ENCODE peak calls at places on chromosomes 16 and 17, in six cellular contexts. One of them, this sample, is unnamed.

GRCh38 chr17:28256370-28256769 is 62.6 kb upstream of the TMEM97 start:
- DNase-seq in AG04450: no peak
- DNase-seq in HL-60: no peak
- DNase-seq in endothelial cell: no peak
- DNase-seq in coronary artery: no peak
- DNase-seq in astrocyte: no peak
- DNase-seq in this sample: no peak

GRCh38 chr17:44807093-44807816 is 22.8 kb downstream of the GJC1 start:
- DNase-seq in HL-60: no peak
- DNase-seq in coronary artery: no peak
- DNase-seq in endothelial cell: no peak
- DNase-seq in astrocyte: no peak
- DNase-seq in AG04450: no peak
- DNase-seq in this sample: no peak

GRCh38 chr16:10878644-10879498 is 1.9 kb downstream of the CIITA start:
- DNase-seq in coronary artery: no peak
- DNase-seq in HL-60: no peak
- DNase-seq in endothelial cell: peak; percentile 18
- DNase-seq in AG04450: no peak
- DNase-seq in astrocyte: no peak
- DNase-seq in this sample: no peak

GRCh38 chr17:27760069-27760885 is 40.1 kb downstream of the NOS2 start:
- DNase-seq in astrocyte: no peak
- DNase-seq in coronary artery: no peak
- DNase-seq in HL-60: peak; percentile 8
- DNase-seq in endothelial cell: peak; percentile 80
- DNase-seq in AG04450: no peak
- DNase-seq in this sample: peak; percentile 16

GRCh38 chr17:35790826-35791225 is 4.6 kb downstream of the MMP28 start:
- DNase-seq in endothelial cell: no peak
- DNase-seq in AG04450: no peak
- DNase-seq in HL-60: no peak
- DNase-seq in astrocyte: no peak
- DNase-seq in coronary artery: no peak
- DNase-seq in this sample: no peak

GRCh38 chr16:73298562-73298961 is 250.6 kb upstream of the ZFHX3 start:
- DNase-seq in AG04450: peak; percentile 20
- DNase-seq in astrocyte: peak; percentile 22
- DNase-seq in endothelial cell: no peak
- DNase-seq in coronary artery: no peak
- DNase-seq in HL-60: no peak
- DNase-seq in this sample: peak; percentile 14

GRCh38 chr16:17828012-17828411 is 357.3 kb upstream of the XYLT1 start:
- DNase-seq in coronary artery: no peak
- DNase-seq in HL-60: no peak
- DNase-seq in astrocyte: peak; percentile 92
- DNase-seq in endothelial cell: no peak
- DNase-seq in AG04450: no peak
- DNase-seq in this sample: peak; percentile 84

GRCh38 chr16:24685539-24686432 is 43.7 kb upstream of the TNRC6A start:
- DNase-seq in coronary artery: peak; percentile 86
- DNase-seq in HL-60: no peak
- DNase-seq in astrocyte: peak; percentile 80
- DNase-seq in AG04450: no peak
- DNase-seq in endothelial cell: peak; percentile 77
- DNase-seq in this sample: peak; percentile 73

GRCh38 chr17:66393038-66393437 is 90.6 kb downstream of the PRKCA start:
- DNase-seq in coronary artery: no peak
- DNase-seq in endothelial cell: no peak
- DNase-seq in HL-60: no peak
- DNase-seq in astrocyte: no peak
- DNase-seq in AG04450: no peak
- DNase-seq in this sample: no peak

GRCh38 chr16:59021751-59022150 is 287.6 kb upstream of the GOT2 start:
- DNase-seq in HL-60: no peak
- DNase-seq in AG04450: no peak
- DNase-seq in astrocyte: peak; percentile 18
- DNase-seq in endothelial cell: no peak
- DNase-seq in coronary artery: no peak
- DNase-seq in this sample: peak; percentile 35

GRCh38 chr17:50064253-50064991 is 8.5 kb downstream of the ITGA3 start:
- DNase-seq in endothelial cell: no peak
- DNase-seq in astrocyte: peak; percentile 94
- DNase-seq in AG04450: peak; percentile 85
- DNase-seq in HL-60: no peak
- DNase-seq in coronary artery: peak; percentile 91
- DNase-seq in this sample: peak; percentile 97

GRCh38 chr16:23509441-23509754 is 896 bp downstream of the GGA2 start:
- DNase-seq in astrocyte: no peak
- DNase-seq in endothelial cell: no peak
- DNase-seq in HL-60: no peak
- DNase-seq in coronary artery: no peak
- DNase-seq in AG04450: no peak
- DNase-seq in this sample: no peak

GRCh38 chr16:86283944-86284343 is 226.4 kb upstream of the FOXF1 start:
- DNase-seq in HL-60: no peak
- DNase-seq in AG04450: no peak
- DNase-seq in coronary artery: no peak
- DNase-seq in endothelial cell: no peak
- DNase-seq in astrocyte: no peak
- DNase-seq in this sample: no peak

GRCh38 chr17:42748202-42748905 is 3.5 kb upstream of the EZH1 start:
- DNase-seq in AG04450: no peak
- DNase-seq in astrocyte: no peak
- DNase-seq in endothelial cell: no peak
- DNase-seq in coronary artery: no peak
- DNase-seq in HL-60: no peak
- DNase-seq in this sample: no peak

GRCh38 chr17:9298776-9299295 is 276.8 kb downstream of the STX8 start:
- DNase-seq in astrocyte: no peak
- DNase-seq in HL-60: no peak
- DNase-seq in endothelial cell: no peak
- DNase-seq in coronary artery: no peak
- DNase-seq in AG04450: no peak
- DNase-seq in this sample: no peak

GRCh38 chr16:63289834-63290460 is 1253.7 kb upstream of the CDH8 start:
- DNase-seq in astrocyte: no peak
- DNase-seq in HL-60: peak; percentile 6
- DNase-seq in AG04450: no peak
- DNase-seq in endothelial cell: peak; percentile 60
- DNase-seq in coronary artery: no peak
- DNase-seq in this sample: no peak

GRCh38 chr17:36657763-36658490 is 56.5 kb downstream of the MRM1 start:
- DNase-seq in endothelial cell: peak; percentile 26
- DNase-seq in AG04450: no peak
- DNase-seq in astrocyte: no peak
- DNase-seq in HL-60: no peak
- DNase-seq in coronary artery: no peak
- DNase-seq in this sample: no peak

GRCh38 chr16:75304521-75305363 is 53.3 kb upstream of the BCAR1 start:
- DNase-seq in HL-60: no peak
- DNase-seq in AG04450: no peak
- DNase-seq in coronary artery: no peak
- DNase-seq in endothelial cell: no peak
- DNase-seq in astrocyte: peak; percentile 96
- DNase-seq in this sample: peak; percentile 95

GRCh38 chr17:41910701-41911391 is 7.9 kb downstream of the ACLY start:
- DNase-seq in endothelial cell: no peak
- DNase-seq in coronary artery: no peak
- DNase-seq in HL-60: no peak
- DNase-seq in astrocyte: peak; percentile 99
- DNase-seq in AG04450: peak; percentile 86
- DNase-seq in this sample: peak; percentile 99

GRCh38 chr16:85518398-85519049 is 94.6 kb upstream of the GSE1 start:
- DNase-seq in endothelial cell: no peak
- DNase-seq in AG04450: no peak
- DNase-seq in astrocyte: no peak
- DNase-seq in coronary artery: no peak
- DNase-seq in HL-60: no peak
- DNase-seq in this sample: no peak

GRCh38 chr16:88920618-88921602 is 54.5 kb upstream of the PABPN1L start:
- DNase-seq in AG04450: peak; percentile 13
- DNase-seq in coronary artery: no peak
- DNase-seq in HL-60: no peak
- DNase-seq in astrocyte: peak; percentile 32
- DNase-seq in endothelial cell: peak; percentile 68
- DNase-seq in this sample: no peak

GRCh38 chr17:75205037-75205792 is at the start of gene NUP85:
- DNase-seq in coronary artery: peak; percentile 96
- DNase-seq in HL-60: peak; percentile 82
- DNase-seq in AG04450: peak; percentile 79
- DNase-seq in astrocyte: peak; percentile 82
- DNase-seq in endothelial cell: peak; percentile 97
- DNase-seq in this sample: peak; percentile 89
- TF ChIP-seq CTCF in coronary artery: no peak
- TF ChIP-seq CTCF in HL-60: no peak
- TF ChIP-seq CTCF in AG04450: no peak
- TF ChIP-seq CTCF in astrocyte: no peak
- TF ChIP-seq CTCF in endothelial cell: no peak
- TF ChIP-seq CTCF in this sample: no peak

GRCh38 chr17:30005709-30006320 is 64.4 kb downstream of the EFCAB5 start:
- DNase-seq in coronary artery: no peak
- DNase-seq in AG04450: no peak
- DNase-seq in astrocyte: peak; percentile 60
- DNase-seq in HL-60: no peak
- DNase-seq in endothelial cell: no peak
- DNase-seq in this sample: no peak

GRCh38 chr17:30000755-30001257 is 59.4 kb downstream of the EFCAB5 start:
- DNase-seq in HL-60: no peak
- DNase-seq in AG04450: no peak
- DNase-seq in coronary artery: no peak
- DNase-seq in endothelial cell: no peak
- DNase-seq in astrocyte: no peak
- DNase-seq in this sample: no peak

GRCh38 chr17:30002088-30002487 is 60.7 kb downstream of the EFCAB5 start:
- DNase-seq in astrocyte: no peak
- DNase-seq in endothelial cell: no peak
- DNase-seq in coronary artery: no peak
- DNase-seq in HL-60: no peak
- DNase-seq in AG04450: no peak
- DNase-seq in this sample: no peak

GRCh38 chr17:29996458-29996857 is 55.0 kb downstream of the EFCAB5 start:
- DNase-seq in coronary artery: no peak
- DNase-seq in astrocyte: no peak
- DNase-seq in AG04450: no peak
- DNase-seq in HL-60: no peak
- DNase-seq in endothelial cell: no peak
- DNase-seq in this sample: no peak

GRCh38 chr17:30000001-30000754 is 58.7 kb downstream of the EFCAB5 start:
- DNase-seq in coronary artery: no peak
- DNase-seq in astrocyte: no peak
- DNase-seq in AG04450: no peak
- DNase-seq in HL-60: no peak
- DNase-seq in endothelial cell: no peak
- DNase-seq in this sample: no peak
- TF ChIP-seq CTCF in coronary artery: no peak
- TF ChIP-seq CTCF in astrocyte: no peak
- TF ChIP-seq CTCF in AG04450: peak; percentile 9
- TF ChIP-seq CTCF in HL-60: no peak
- TF ChIP-seq CTCF in endothelial cell: no peak
- TF ChIP-seq CTCF in this sample: peak; percentile 50

DNA sequence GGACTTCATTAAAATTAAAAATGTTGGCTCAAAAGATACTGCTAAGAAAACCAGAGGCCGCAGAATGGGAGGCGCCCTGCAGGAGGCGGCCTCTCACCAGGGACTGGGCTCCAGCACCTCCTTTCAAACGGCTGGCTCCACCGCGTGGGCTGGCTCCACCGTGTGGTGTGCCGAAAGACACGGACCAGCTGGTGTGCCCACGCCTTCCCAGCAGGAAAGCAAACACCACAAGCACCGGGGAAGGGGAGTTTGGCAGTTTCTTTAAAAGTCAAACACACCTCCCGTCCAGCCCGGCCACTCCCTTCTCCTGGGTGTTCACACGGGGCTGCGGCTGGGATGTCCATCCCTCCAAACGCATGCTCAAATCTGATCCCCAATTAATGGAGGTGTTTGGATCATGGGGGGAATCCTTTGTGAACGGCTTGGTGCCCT is 13.9 kb downstream of the HAGH start:
- DNase-seq in endothelial cell: peak; percentile 52
- DNase-seq in HL-60: peak; percentile 41
- DNase-seq in coronary artery: no peak
- DNase-seq in astrocyte: peak; percentile 57
- DNase-seq in AG04450: peak; percentile 74
- DNase-seq in this sample: peak; percentile 35
- TF ChIP-seq CTCF in endothelial cell: peak; percentile 35
- TF ChIP-seq CTCF in HL-60: peak; percentile 64
- TF ChIP-seq CTCF in coronary artery: no peak
- TF ChIP-seq CTCF in astrocyte: peak; percentile 35
- TF ChIP-seq CTCF in AG04450: peak; percentile 68
- TF ChIP-seq CTCF in this sample: peak; percentile 69

GRCh38 chr17:1455748-1456599 is at the start of gene CRK:
- DNase-seq in coronary artery: peak; percentile 97
- DNase-seq in astrocyte: peak; percentile 76
- DNase-seq in HL-60: peak; percentile 73
- DNase-seq in endothelial cell: peak; percentile 100
- DNase-seq in AG04450: peak; percentile 86
- DNase-seq in this sample: peak; percentile 89
- TF ChIP-seq CTCF in coronary artery: no peak
- TF ChIP-seq CTCF in astrocyte: no peak
- TF ChIP-seq CTCF in HL-60: no peak
- TF ChIP-seq CTCF in endothelial cell: no peak
- TF ChIP-seq CTCF in AG04450: no peak
- TF ChIP-seq CTCF in this sample: no peak

DNA sequence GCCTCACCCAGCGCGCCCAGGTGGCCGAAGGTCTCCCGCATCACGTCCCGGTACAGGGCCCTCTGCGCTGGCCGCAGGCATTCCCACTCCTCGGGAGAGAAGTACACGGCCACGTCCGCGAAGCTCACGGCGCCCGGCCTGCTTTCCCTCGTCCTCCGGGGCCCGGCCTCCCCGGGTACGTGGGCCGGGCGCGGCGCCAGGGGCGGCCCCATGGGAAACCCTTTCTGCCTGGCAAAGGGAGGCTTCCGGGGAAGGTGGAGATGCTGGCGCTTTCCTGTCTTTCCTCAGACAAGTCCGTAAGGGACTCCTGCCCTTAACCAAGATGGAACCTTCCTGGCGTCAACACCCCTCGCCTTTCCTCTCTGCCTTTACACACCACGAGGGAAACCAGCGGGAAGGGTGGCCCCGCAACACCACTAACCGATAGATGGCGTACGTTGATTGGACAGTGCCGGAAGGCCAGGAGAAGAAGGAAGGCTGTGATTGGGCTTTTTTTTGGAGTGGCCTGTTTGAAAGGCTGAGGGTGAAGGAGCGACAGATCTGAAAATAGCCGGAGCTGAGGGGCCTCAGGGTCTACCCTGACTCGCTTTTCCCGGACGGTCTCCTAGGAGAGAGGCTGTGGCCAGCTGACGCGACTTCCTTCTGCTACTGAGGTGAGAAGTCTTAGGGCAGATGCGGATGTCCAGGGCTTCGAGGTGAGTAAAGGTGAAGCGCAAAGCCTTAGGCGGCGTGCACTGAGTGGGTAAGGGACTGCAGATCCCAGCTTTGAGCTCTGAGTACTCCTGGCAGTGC is at the start of gene ZNF785:
- DNase-seq in endothelial cell: peak; percentile 88
- DNase-seq in astrocyte: peak; percentile 99
- DNase-seq in coronary artery: peak; percentile 98
- DNase-seq in HL-60: peak; percentile 96
- DNase-seq in AG04450: peak; percentile 96
- DNase-seq in this sample: peak; percentile 99
- TF ChIP-seq CTCF in endothelial cell: peak; percentile 28
- TF ChIP-seq CTCF in astrocyte: peak; percentile 3
- TF ChIP-seq CTCF in coronary artery: no peak
- TF ChIP-seq CTCF in HL-60: no peak
- TF ChIP-seq CTCF in AG04450: no peak
- TF ChIP-seq CTCF in this sample: peak; percentile 68

This sample was measured in HFFc6.